ENCODE peak calls at places on chromosome 14, in five cellular contexts. Q is psoas muscle, A is uterus, J is cardiac muscle cell, V is fibroblast of mammary gland. E is an unnamed sample.

GRCh38 chr14:24315243-24315806 is 4.0 kb downstream of the LTB4R start:
- DNase-seq in V (no peak), J (no peak), Q (no peak), A (no peak), E (no peak)

GRCh38 chr14:101017806-101018560 is 114.5 kb upstream of the RTL1 start:
- DNase-seq in A (no peak), Q (no peak), V (no peak), J (no peak), E (peak)

GRCh38 chr14:29442720-29443119 is 484.9 kb downstream of the PRKD1 start:
- DNase-seq in J (no peak), V (peak), Q (no peak), A (no peak), E (no peak)

GRCh38 chr14:85416771-85417170 is 113.2 kb upstream of the FLRT2 start:
- DNase-seq in Q (no peak), V (peak), J (no peak), A (no peak), E (no peak)

GRCh38 chr14:68486033-68486732 is 306.7 kb downstream of the ZFP36L1 start:
- DNase-seq in Q (no peak), J (no peak), V (no peak), A (no peak), E (no peak)

GRCh38 chr14:69658664-69659261 is 47.4 kb downstream of the SUSD6 start:
- DNase-seq in J (no peak), V (no peak), Q (no peak), A (no peak), E (no peak)

GRCh38 chr14:31261859-31262739 is 54.5 kb upstream of the HECTD1 start:
- DNase-seq in J (no peak), V (peak), Q (peak), A (peak), E (no peak)

GRCh38 chr14:67241416-67242362 is at the start of gene PALS1:
- DNase-seq in V (peak), J (peak), A (no peak), Q (no peak), E (no peak)

GRCh38 chr14:92340938-92341337 is 18.0 kb downstream of the SLC24A4 start:
- DNase-seq in Q (no peak), J (no peak), A (no peak), V (no peak), E (no peak)

GRCh38 chr14:21109377-21110260 is 8.8 kb downstream of the TMEM253 start:
- DNase-seq in Q (no peak), J (no peak), V (no peak), A (no peak), E (no peak)

GRCh38 chr14:76812422-76813383 is at the start of gene ANGEL1:
- DNase-seq in Q (peak), V (peak), J (peak), A (peak), E (peak)
- TF ChIP-seq CTCF in Q (no peak), V (no peak), J (no peak), A (no peak), E (no peak)

GRCh38 chr14:58638231-58639205 is 756 bp downstream of the DACT1 start:
- DNase-seq in A (peak), J (peak), V (peak), Q (peak), E (no peak)
- TF ChIP-seq CTCF in A (no peak), J (peak), V (no peak), Q (no peak), E (peak)

GRCh38 chr14:103501921-103502669 is 20.5 kb downstream of the CKB start:
- DNase-seq in J (no peak), Q (no peak), A (peak), V (no peak), E (no peak)

GRCh38 chr14:103507751-103508150 is 14.9 kb downstream of the CKB start:
- DNase-seq in A (no peak), V (no peak), Q (no peak), J (no peak), E (no peak)

GRCh38 chr14:103502877-103503276 is 19.8 kb downstream of the CKB start:
- DNase-seq in V (no peak), Q (no peak), J (no peak), A (peak), E (no peak)

GRCh38 chr14:103503296-103503695 is 19.3 kb downstream of the CKB start:
- DNase-seq in V (no peak), Q (no peak), A (peak), J (no peak), E (no peak)

GRCh38 chr14:103504991-103505565 is 17.6 kb downstream of the CKB start:
- DNase-seq in Q (no peak), V (no peak), A (peak), J (no peak), E (no peak)
- TF ChIP-seq CTCF in Q (no peak), V (peak), A (no peak), J (no peak), E (no peak)

GRCh38 chr14:36522347-36522971 is 2.4 kb upstream of the NKX2-1 start:
- DNase-seq in V (no peak), J (no peak), A (no peak), Q (no peak), E (peak)

GRCh38 chr14:36524220-36524837 is 4.3 kb upstream of the NKX2-1 start:
- DNase-seq in A (no peak), Q (no peak), J (no peak), V (no peak), E (peak)

GRCh38 chr14:36524874-36525745 is 5.1 kb upstream of the NKX2-1 start:
- DNase-seq in J (peak), A (no peak), V (peak), Q (no peak), E (peak)

GRCh38 chr14:36522972-36523685 is 3.1 kb upstream of the NKX2-1 start:
- DNase-seq in V (no peak), J (no peak), A (no peak), Q (no peak), E (peak)

GRCh38 chr14:36525746-36526099 is 5.7 kb upstream of the NKX2-1 start:
- DNase-seq in Q (no peak), V (no peak), A (no peak), J (no peak), E (no peak)
- TF ChIP-seq CTCF in Q (no peak), V (no peak), A (no peak), J (no peak), E (no peak)

GRCh38 chr14:99581371-99581770 is 22.6 kb downstream of the CCDC85C start:
- DNase-seq in Q (no peak), V (no peak), A (no peak), J (no peak), E (no peak)

GRCh38 chr14:99584823-99585222 is 19.2 kb downstream of the CCDC85C start:
- DNase-seq in Q (no peak), A (no peak), V (no peak), J (no peak), E (no peak)

GRCh38 chr14:99579903-99580570 is 24.0 kb downstream of the CCDC85C start:
- DNase-seq in J (peak), Q (no peak), A (peak), V (no peak), E (no peak)

GRCh38 chr14:99579077-99579836 is 24.8 kb downstream of the CCDC85C start:
- DNase-seq in J (no peak), A (peak), V (no peak), Q (no peak), E (no peak)

GRCh38 chr14:99581960-99582359 is 22.0 kb downstream of the CCDC85C start:
- DNase-seq in Q (no peak), J (no peak), A (no peak), V (no peak), E (no peak)
- TF ChIP-seq CTCF in Q (no peak), J (no peak), A (no peak), V (no peak), E (no peak)

GRCh38 chr14:44658389-44658696 is 151.3 kb upstream of the FSCB start:
- DNase-seq in V (no peak), A (no peak), J (no peak), Q (no peak), E (no peak)

GRCh38 chr14:44652640-44653039 is 145.6 kb upstream of the FSCB start:
- DNase-seq in A (no peak), V (no peak), J (no peak), Q (no peak), E (no peak)

GRCh38 chr14:44662250-44662891 is 155.3 kb upstream of the FSCB start:
- DNase-seq in V (no peak), A (no peak), Q (no peak), J (no peak), E (no peak)

GRCh38 chr14:44657153-44657552 is 150.1 kb upstream of the FSCB start:
- DNase-seq in J (no peak), V (no peak), A (no peak), Q (no peak), E (no peak)

DNA sequence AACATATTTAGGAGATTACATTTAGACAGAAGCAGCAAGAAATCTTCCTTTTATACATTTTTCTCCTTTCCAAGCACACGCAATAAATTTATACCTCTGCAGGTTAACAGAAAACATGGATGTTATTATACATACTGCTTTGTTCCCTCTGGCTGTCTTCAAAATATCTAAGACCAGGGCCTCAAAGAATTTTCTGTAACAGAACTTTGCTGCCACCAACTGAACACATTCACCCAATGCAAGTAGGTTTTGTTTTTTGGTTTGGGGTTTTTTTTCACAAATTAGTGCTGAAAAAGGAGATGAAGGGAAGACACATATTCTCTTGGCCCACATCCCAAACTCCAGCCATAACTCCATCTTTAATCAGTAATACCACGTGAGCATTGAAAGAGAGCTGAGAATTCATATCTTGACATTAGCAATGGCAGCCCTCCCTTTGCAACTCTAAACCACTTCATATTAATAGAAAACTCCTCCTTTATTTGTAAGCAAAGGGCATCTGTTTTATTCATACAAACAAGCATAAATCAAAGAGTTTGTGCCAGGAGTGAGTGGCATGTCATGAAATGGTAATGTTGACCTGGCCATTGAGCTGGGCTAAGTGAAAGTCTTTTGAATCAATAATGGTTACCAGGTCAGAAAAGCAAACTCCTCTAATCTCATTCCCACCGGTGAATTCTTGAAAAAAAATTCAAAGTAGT is 150.8 kb upstream of the FSCB start:
- DNase-seq in J (peak), A (no peak), Q (no peak), V (no peak), E (no peak)
- TF ChIP-seq CTCF in J (peak), A (peak), Q (no peak), V (no peak), E (peak)